ENCODE peak calls at places on chromosome 21, in eight cellular contexts. H is effector CD4-positive, alpha-beta T cell; G is HT1080; D is H7; E is fibroblast of the aortic adventitia; C is NCI-H2171; W is mammary epithelial cell; P is dorsolateral prefrontal cortex. Q is an unnamed sample.

GRCh38 chr21:33949516-33950424 is 34.2 kb upstream of the ATP5PO start:
- DNase-seq in H (peak), D (no peak), W (no peak), P (no peak), E (no peak), C (no peak), G (no peak), Q (no peak)

GRCh38 chr21:30083120-30083945 is 83.3 kb downstream of the CLDN17 start:
- DNase-seq in W (peak), G (peak), D (peak), E (no peak), H (no peak), P (no peak), C (no peak), Q (no peak)

GRCh38 chr21:35840197-35840799 is 220.0 kb downstream of the SETD4 start:
- DNase-seq in C (peak), G (peak), D (peak), E (peak), W (peak), H (peak), P (no peak), Q (peak)

GRCh38 chr21:41207401-41208388 is 39.7 kb downstream of the BACE2 start:
- DNase-seq in P (no peak), D (no peak), G (peak), W (peak), C (no peak), H (no peak), E (peak), Q (peak)

GRCh38 chr21:35215870-35216269 is 166.8 kb upstream of the RUNX1 start:
- DNase-seq in P (no peak), E (no peak), C (no peak), D (no peak), H (no peak), W (no peak), G (no peak), Q (no peak)

GRCh38 chr21:45853703-45854342 is 127.7 kb upstream of the COL6A1 start:
- DNase-seq in E (no peak), W (peak), G (no peak), C (no peak), H (no peak), P (peak), D (no peak), Q (no peak)

GRCh38 chr21:15289896-15290841 is 225.4 kb upstream of the NRIP1 start:
- DNase-seq in C (peak), W (no peak), G (no peak), P (no peak), D (peak), H (no peak), E (no peak), Q (no peak)

GRCh38 chr21:25717491-25718139 is 17.1 kb downstream of the ATP5PF start:
- DNase-seq in W (peak), G (no peak), D (no peak), H (no peak), C (no peak), E (peak), P (no peak), Q (no peak)

GRCh38 chr21:46057111-46057709 is 40.7 kb upstream of the COL6A2 start:
- DNase-seq in E (no peak), D (peak), P (peak), G (no peak), C (no peak), H (no peak), W (no peak), Q (no peak)

GRCh38 chr21:45909238-45909785 is 72.3 kb upstream of the COL6A1 start:
- DNase-seq in G (no peak), C (no peak), E (no peak), W (no peak), H (no peak), D (no peak), P (no peak), Q (no peak)

GRCh38 chr21:43190544-43191340 is 21.9 kb downstream of the CRYAA start:
- DNase-seq in G (no peak), E (no peak), D (peak), W (no peak), H (no peak), P (no peak), C (no peak), Q (no peak)

GRCh38 chr21:41901099-41901498 is 22.0 kb upstream of the PRDM15 start:
- DNase-seq in H (no peak), P (no peak), C (no peak), E (no peak), G (no peak), W (no peak), D (no peak), Q (no peak)

GRCh38 chr21:38120984-38121855 is 135.6 kb upstream of the KCNJ15 start:
- DNase-seq in P (no peak), W (no peak), G (no peak), D (no peak), H (no peak), C (no peak), E (no peak), Q (no peak)

GRCh38 chr21:42313501-42313969 is 1.7 kb downstream of the TFF3 start:
- DNase-seq in P (no peak), D (peak), C (no peak), W (no peak), H (no peak), G (no peak), E (no peak), Q (no peak)

GRCh38 chr21:41316200-41316599 is 401 bp upstream of the FAM3B start:
- DNase-seq in G (no peak), D (no peak), W (no peak), P (no peak), C (no peak), E (no peak), H (no peak), Q (no peak)

GRCh38 chr21:20970691-20971090 is 27.5 kb upstream of the NCAM2 start:
- DNase-seq in H (no peak), G (no peak), P (no peak), C (no peak), D (no peak), E (no peak), W (no peak), Q (no peak)

GRCh38 chr21:34367320-34367935 is 3.6 kb downstream of the KCNE2 start:
- DNase-seq in D (no peak), E (peak), G (peak), P (no peak), W (peak), C (peak), H (peak), Q (no peak)